ENCODE peak calls at places on chromosomes 12 and 14, in four cellular contexts. One of them, this sample, is unnamed.

GRCh38 chr14:23578560-23579310 is at the start of gene JPH4:
- DNase-seq in stimulated activated CD4-positive, alpha-beta T cell treated with anti-CD3 and anti-CD28 coated beads, Interleukin-4, amount 100 ng/mL, for 24 hours: no peak
- DNase-seq in memory B cell: no peak
- DNase-seq in fibroblast of pulmonary artery: no peak
- DNase-seq in this sample: no peak

GRCh38 chr12:110498984-110499706 is 2.8 kb downstream of the VPS29 start:
- DNase-seq in stimulated activated CD4-positive, alpha-beta T cell treated with anti-CD3 and anti-CD28 coated beads, Interleukin-4, amount 100 ng/mL, for 24 hours: no peak
- DNase-seq in memory B cell: no peak
- DNase-seq in fibroblast of pulmonary artery: peak; percentile 47
- DNase-seq in this sample: no peak

GRCh38 chr12:130354407-130354806 is 16.7 kb downstream of the PIWIL1 start:
- DNase-seq in stimulated activated CD4-positive, alpha-beta T cell treated with anti-CD3 and anti-CD28 coated beads, Interleukin-4, amount 100 ng/mL, for 24 hours: no peak
- DNase-seq in memory B cell: no peak
- DNase-seq in fibroblast of pulmonary artery: no peak
- DNase-seq in this sample: no peak

GRCh38 chr14:23559010-23559920 is 3.2 kb downstream of the THTPA start:
- DNase-seq in stimulated activated CD4-positive, alpha-beta T cell treated with anti-CD3 and anti-CD28 coated beads, Interleukin-4, amount 100 ng/mL, for 24 hours: peak; percentile 75
- DNase-seq in memory B cell: peak; percentile 61
- DNase-seq in fibroblast of pulmonary artery: peak; percentile 67
- DNase-seq in this sample: no peak

GRCh38 chr12:47280543-47281330 is 201.0 kb upstream of the AMIGO2 start:
- DNase-seq in stimulated activated CD4-positive, alpha-beta T cell treated with anti-CD3 and anti-CD28 coated beads, Interleukin-4, amount 100 ng/mL, for 24 hours: no peak
- DNase-seq in memory B cell: no peak
- DNase-seq in fibroblast of pulmonary artery: no peak
- DNase-seq in this sample: no peak

GRCh38 chr12:71071466-71072097 is 86.2 kb downstream of the TSPAN8 start:
- DNase-seq in stimulated activated CD4-positive, alpha-beta T cell treated with anti-CD3 and anti-CD28 coated beads, Interleukin-4, amount 100 ng/mL, for 24 hours: no peak
- DNase-seq in memory B cell: no peak
- DNase-seq in fibroblast of pulmonary artery: no peak
- DNase-seq in this sample: no peak

GRCh38 chr12:128266559-128267245 is at the start of gene TMEM132C:
- DNase-seq in stimulated activated CD4-positive, alpha-beta T cell treated with anti-CD3 and anti-CD28 coated beads, Interleukin-4, amount 100 ng/mL, for 24 hours: no peak
- DNase-seq in memory B cell: no peak
- DNase-seq in fibroblast of pulmonary artery: no peak
- DNase-seq in this sample: no peak

GRCh38 chr12:65999564-66000280 is 130.8 kb downstream of the LLPH start:
- DNase-seq in stimulated activated CD4-positive, alpha-beta T cell treated with anti-CD3 and anti-CD28 coated beads, Interleukin-4, amount 100 ng/mL, for 24 hours: no peak
- DNase-seq in memory B cell: no peak
- DNase-seq in fibroblast of pulmonary artery: peak; percentile 49
- DNase-seq in this sample: no peak

GRCh38 chr12:63916561-63917476 is 72.3 kb downstream of the SRGAP1 start:
- DNase-seq in stimulated activated CD4-positive, alpha-beta T cell treated with anti-CD3 and anti-CD28 coated beads, Interleukin-4, amount 100 ng/mL, for 24 hours: no peak
- DNase-seq in memory B cell: no peak
- DNase-seq in fibroblast of pulmonary artery: peak; percentile 33
- DNase-seq in this sample: no peak

GRCh38 chr12:112938751-112939150 is 477 bp downstream of the OAS3 start:
- DNase-seq in stimulated activated CD4-positive, alpha-beta T cell treated with anti-CD3 and anti-CD28 coated beads, Interleukin-4, amount 100 ng/mL, for 24 hours: no peak
- DNase-seq in memory B cell: no peak
- DNase-seq in fibroblast of pulmonary artery: no peak
- DNase-seq in this sample: no peak

GRCh38 chr14:103094406-103095209 is at the start of gene EXOC3L4:
- DNase-seq in stimulated activated CD4-positive, alpha-beta T cell treated with anti-CD3 and anti-CD28 coated beads, Interleukin-4, amount 100 ng/mL, for 24 hours: no peak
- DNase-seq in memory B cell: no peak
- DNase-seq in fibroblast of pulmonary artery: no peak
- DNase-seq in this sample: no peak

GRCh38 chr12:116026768-116027550 is 250.5 kb downstream of the MED13L start:
- DNase-seq in stimulated activated CD4-positive, alpha-beta T cell treated with anti-CD3 and anti-CD28 coated beads, Interleukin-4, amount 100 ng/mL, for 24 hours: no peak
- DNase-seq in memory B cell: no peak
- DNase-seq in fibroblast of pulmonary artery: no peak
- DNase-seq in this sample: no peak

GRCh38 chr12:101793401-101793800 is 37.4 kb downstream of the GNPTAB start:
- DNase-seq in stimulated activated CD4-positive, alpha-beta T cell treated with anti-CD3 and anti-CD28 coated beads, Interleukin-4, amount 100 ng/mL, for 24 hours: no peak
- DNase-seq in memory B cell: no peak
- DNase-seq in fibroblast of pulmonary artery: peak; percentile 54
- DNase-seq in this sample: no peak

GRCh38 chr12:55818140-55818728 is 393 bp downstream of the ORMDL2 start:
- DNase-seq in stimulated activated CD4-positive, alpha-beta T cell treated with anti-CD3 and anti-CD28 coated beads, Interleukin-4, amount 100 ng/mL, for 24 hours: no peak
- DNase-seq in memory B cell: no peak
- DNase-seq in fibroblast of pulmonary artery: no peak
- DNase-seq in this sample: peak; percentile 25

GRCh38 chr12:7439579-7440505 is 4.1 kb downstream of the CD163L1 start:
- DNase-seq in stimulated activated CD4-positive, alpha-beta T cell treated with anti-CD3 and anti-CD28 coated beads, Interleukin-4, amount 100 ng/mL, for 24 hours: peak; percentile 9
- DNase-seq in memory B cell: no peak
- DNase-seq in fibroblast of pulmonary artery: peak; percentile 60
- DNase-seq in this sample: no peak

GRCh38 chr14:70359076-70359424 is 433 bp downstream of the COX16 start:
- DNase-seq in stimulated activated CD4-positive, alpha-beta T cell treated with anti-CD3 and anti-CD28 coated beads, Interleukin-4, amount 100 ng/mL, for 24 hours: peak; percentile 4
- DNase-seq in memory B cell: no peak
- DNase-seq in fibroblast of pulmonary artery: no peak
- DNase-seq in this sample: no peak

GRCh38 chr12:2052861-2053674 is at the start of gene CACNA1C:
- DNase-seq in stimulated activated CD4-positive, alpha-beta T cell treated with anti-CD3 and anti-CD28 coated beads, Interleukin-4, amount 100 ng/mL, for 24 hours: peak; percentile 32
- DNase-seq in memory B cell: no peak
- DNase-seq in fibroblast of pulmonary artery: peak; percentile 37
- DNase-seq in this sample: no peak

GRCh38 chr12:43749016-43749415 is 9.6 kb downstream of the PUS7L start:
- DNase-seq in stimulated activated CD4-positive, alpha-beta T cell treated with anti-CD3 and anti-CD28 coated beads, Interleukin-4, amount 100 ng/mL, for 24 hours: no peak
- DNase-seq in memory B cell: no peak
- DNase-seq in fibroblast of pulmonary artery: no peak
- DNase-seq in this sample: no peak

GRCh38 chr14:65915125-65915524 is 502.6 kb downstream of the FUT8 start:
- DNase-seq in stimulated activated CD4-positive, alpha-beta T cell treated with anti-CD3 and anti-CD28 coated beads, Interleukin-4, amount 100 ng/mL, for 24 hours: no peak
- DNase-seq in memory B cell: no peak
- DNase-seq in fibroblast of pulmonary artery: peak; percentile 9
- DNase-seq in this sample: no peak

GRCh38 chr12:103097496-103097895 is 140.0 kb downstream of the ASCL1 start:
- DNase-seq in stimulated activated CD4-positive, alpha-beta T cell treated with anti-CD3 and anti-CD28 coated beads, Interleukin-4, amount 100 ng/mL, for 24 hours: no peak
- DNase-seq in memory B cell: no peak
- DNase-seq in fibroblast of pulmonary artery: no peak
- DNase-seq in this sample: no peak

GRCh38 chr12:80846930-80847329 is 90.8 kb downstream of the LIN7A start:
- DNase-seq in stimulated activated CD4-positive, alpha-beta T cell treated with anti-CD3 and anti-CD28 coated beads, Interleukin-4, amount 100 ng/mL, for 24 hours: no peak
- DNase-seq in memory B cell: no peak
- DNase-seq in fibroblast of pulmonary artery: no peak
- DNase-seq in this sample: no peak

GRCh38 chr12:130104596-130105253 is 57.5 kb upstream of the FZD10 start:
- DNase-seq in stimulated activated CD4-positive, alpha-beta T cell treated with anti-CD3 and anti-CD28 coated beads, Interleukin-4, amount 100 ng/mL, for 24 hours: no peak
- DNase-seq in memory B cell: no peak
- DNase-seq in fibroblast of pulmonary artery: no peak
- DNase-seq in this sample: no peak

This sample was measured in GM18507.